ENCODE peak calls at places on chromosomes 16 and 17, in ten cellular contexts. R is iPS-NIHi11; J is ovary; Z is ACHN; I is AG10803; M is GM23338; K is AG09319; Q is KBM-7; V is activated T-cell treated with anti-CD3 and anti-CD28 coated beads, Interleukin-2, amount 50 U/mL, for 4 hours; E is SHP77. T is an unnamed sample.

GRCh38 chr16:73047536-73048291 is at the start of gene ZFHX3:
- DNase-seq in R (peak), J (peak), Z (peak), I (peak), M (peak), K (no peak), Q (peak), V (no peak), E (peak), T (peak)

GRCh38 chr17:48754500-48755261 is 26.1 kb upstream of the HOXB13 start:
- DNase-seq in R (peak), J (no peak), Z (no peak), I (no peak), M (peak), K (no peak), Q (no peak), V (no peak), E (no peak), T (peak)

GRCh38 chr16:65994305-65994704 is 372.2 kb upstream of the CDH5 start:
- DNase-seq in R (no peak), J (no peak), Z (no peak), I (no peak), M (no peak), K (no peak), Q (no peak), V (no peak), E (no peak), T (no peak)

GRCh38 chr16:56989988-56990387 is 631 bp downstream of the NLRC5 start:
- DNase-seq in R (no peak), J (no peak), Z (no peak), I (no peak), M (no peak), K (no peak), Q (no peak), V (no peak), E (no peak), T (no peak)

GRCh38 chr17:75515229-75515522 is 161 bp downstream of the CASKIN2 start:
- DNase-seq in R (no peak), J (no peak), Z (no peak), I (no peak), M (no peak), K (no peak), Q (no peak), V (no peak), E (no peak), T (no peak)

GRCh38 chr16:51113254-51114125 is 37.6 kb downstream of the SALL1 start:
- DNase-seq in R (peak), J (no peak), Z (no peak), I (no peak), M (peak), K (no peak), Q (no peak), V (no peak), E (no peak), T (peak)

GRCh38 chr16:1349951-1350350 is 1.7 kb downstream of the TSR3 start:
- DNase-seq in R (no peak), J (no peak), Z (no peak), I (no peak), M (no peak), K (no peak), Q (no peak), V (no peak), E (no peak), T (no peak)

GRCh38 chr16:58339452-58339938 is 44.7 kb upstream of the PRSS54 start:
- DNase-seq in R (peak), J (no peak), Z (peak), I (peak), M (peak), K (no peak), Q (peak), V (no peak), E (no peak), T (peak)

GRCh38 chr17:41333098-41333497 is 17.5 kb downstream of the KRT33A start:
- DNase-seq in R (no peak), J (no peak), Z (no peak), I (no peak), M (no peak), K (no peak), Q (no peak), V (no peak), E (no peak), T (no peak)

GRCh38 chr17:74008196-74008595 is 195.3 kb upstream of the RPL38 start:
- DNase-seq in R (peak), J (no peak), Z (peak), I (no peak), M (peak), K (no peak), Q (no peak), V (no peak), E (peak), T (peak)

GRCh38 chr17:7853693-7854043 is 1.2 kb upstream of the TMEM88 start:
- DNase-seq in R (no peak), J (peak), Z (no peak), I (no peak), M (peak), K (no peak), Q (no peak), V (no peak), E (no peak), T (peak)

GRCh38 chr17:9158545-9159452 is 137.5 kb downstream of the NTN1 start:
- DNase-seq in R (no peak), J (no peak), Z (no peak), I (no peak), M (no peak), K (no peak), Q (no peak), V (no peak), E (no peak), T (no peak)

GRCh38 chr16:518858-519257 is 8.7 kb upstream of the CAPN15 start:
- DNase-seq in R (no peak), J (no peak), Z (no peak), I (no peak), M (no peak), K (no peak), Q (no peak), V (no peak), E (no peak), T (no peak)

GRCh38 chr17:74135391-74136167 is 67.9 kb upstream of the RPL38 start:
- DNase-seq in R (no peak), J (no peak), Z (no peak), I (no peak), M (no peak), K (no peak), Q (no peak), V (no peak), E (no peak), T (peak)

GRCh38 chr16:29779474-29779873 is 1.4 kb downstream of the ZG16 start:
- DNase-seq in R (no peak), J (no peak), Z (no peak), I (no peak), M (peak), K (no peak), Q (no peak), V (no peak), E (no peak), T (peak)

GRCh38 chr17:65634533-65634932 is 73.1 kb upstream of the AXIN2 start:
- DNase-seq in R (no peak), J (no peak), Z (no peak), I (no peak), M (no peak), K (no peak), Q (no peak), V (no peak), E (no peak), T (no peak)

GRCh38 chr16:50210266-50211038 is 55.9 kb upstream of the ADCY7 start:
- DNase-seq in R (peak), J (peak), Z (peak), I (peak), M (peak), K (peak), Q (peak), V (peak), E (peak), T (peak)

GRCh38 chr17:83050651-83051422 is 28.6 kb upstream of the METRNL start:
- DNase-seq in R (no peak), J (no peak), Z (no peak), I (no peak), M (peak), K (no peak), Q (no peak), V (peak), E (no peak), T (peak)

GRCh38 chr16:24919536-24919935 is 73.8 kb downstream of the SLC5A11 start:
- DNase-seq in R (no peak), J (no peak), Z (no peak), I (no peak), M (no peak), K (no peak), Q (no peak), V (no peak), E (no peak), T (no peak)

GRCh38 chr17:45291170-45291805 is 25.5 kb downstream of the MAP3K14 start:
- DNase-seq in R (no peak), J (no peak), Z (no peak), I (no peak), M (no peak), K (no peak), Q (peak), V (no peak), E (no peak), T (no peak)

GRCh38 chr16:84595052-84595481 is 22.8 kb downstream of the COTL1 start:
- DNase-seq in R (no peak), J (no peak), Z (no peak), I (no peak), M (no peak), K (no peak), Q (no peak), V (no peak), E (no peak), T (peak)

GRCh38 chr16:81128726-81129524 is 32.7 kb upstream of the GCSH start:
- DNase-seq in R (no peak), J (no peak), Z (no peak), I (no peak), M (no peak), K (no peak), Q (no peak), V (no peak), E (no peak), T (no peak)

GRCh38 chr17:55693244-55694216 is 29.1 kb downstream of the TMEM100 start:
- DNase-seq in R (no peak), J (peak), Z (no peak), I (peak), M (no peak), K (peak), Q (no peak), V (no peak), E (no peak), T (no peak)

GRCh38 chr17:29870836-29871430 is 59.1 kb downstream of the SSH2 start:
- DNase-seq in R (no peak), J (no peak), Z (no peak), I (peak), M (no peak), K (no peak), Q (no peak), V (no peak), E (no peak), T (no peak)

GRCh38 chr16:11392041-11392581 is 46.9 kb downstream of the RMI2 start:
- DNase-seq in R (no peak), J (no peak), Z (no peak), I (no peak), M (no peak), K (no peak), Q (no peak), V (no peak), E (no peak), T (no peak)